ENCODE peak calls at places on chromosomes 2 and 18, in ten cellular contexts. One of them, this sample, is unnamed. For H3K27me3, the result is how much of the 10 kb centered on the place peaks cover.

GRCh38 chr2:68237404-68237803 is 14.9 kb downstream of the PPP3R1 start:
- DNase-seq in dorsolateral prefrontal cortex: no peak
- DNase-seq in upper lobe of right lung: no peak
- DNase-seq in CD8-positive, alpha-beta T cell: no peak
- DNase-seq in spleen: no peak
- DNase-seq in CD4-positive, alpha-beta T cell: no peak
- DNase-seq in left ventricle myocardium inferior: no peak
- DNase-seq in IMR-90: peak
- DNase-seq in adrenal gland: no peak
- DNase-seq in breast epithelium: no peak
- DNase-seq in this sample: no peak

GRCh38 chr2:229586746-229587705 is 127.3 kb downstream of the DNER start:
- DNase-seq in upper lobe of right lung: peak
- DNase-seq in IMR-90: peak
- DNase-seq in breast epithelium: peak
- DNase-seq in adrenal gland: peak
- DNase-seq in CD4-positive, alpha-beta T cell: no peak
- DNase-seq in CD8-positive, alpha-beta T cell: no peak
- DNase-seq in spleen: peak
- DNase-seq in dorsolateral prefrontal cortex: peak
- DNase-seq in left ventricle myocardium inferior: peak
- DNase-seq in this sample: peak

GRCh38 chr2:3256157-3256556 is 121.5 kb downstream of the EIPR1 start:
- DNase-seq in upper lobe of right lung: no peak
- DNase-seq in breast epithelium: no peak
- DNase-seq in IMR-90: no peak
- DNase-seq in CD4-positive, alpha-beta T cell: no peak
- DNase-seq in dorsolateral prefrontal cortex: no peak
- DNase-seq in left ventricle myocardium inferior: no peak
- DNase-seq in adrenal gland: no peak
- DNase-seq in CD8-positive, alpha-beta T cell: no peak
- DNase-seq in spleen: peak
- DNase-seq in this sample: no peak

GRCh38 chr2:223896751-223897320 is 48.3 kb downstream of the WDFY1 start:
- DNase-seq in breast epithelium: no peak
- DNase-seq in upper lobe of right lung: no peak
- DNase-seq in left ventricle myocardium inferior: no peak
- DNase-seq in CD8-positive, alpha-beta T cell: no peak
- DNase-seq in CD4-positive, alpha-beta T cell: no peak
- DNase-seq in dorsolateral prefrontal cortex: no peak
- DNase-seq in spleen: no peak
- DNase-seq in adrenal gland: peak
- DNase-seq in IMR-90: peak
- DNase-seq in this sample: no peak

GRCh38 chr18:12074734-12075133 is 18.9 kb upstream of the ANKRD62 start:
- DNase-seq in spleen: no peak
- DNase-seq in left ventricle myocardium inferior: no peak
- DNase-seq in upper lobe of right lung: no peak
- DNase-seq in CD4-positive, alpha-beta T cell: no peak
- DNase-seq in adrenal gland: no peak
- DNase-seq in dorsolateral prefrontal cortex: no peak
- DNase-seq in breast epithelium: no peak
- DNase-seq in CD8-positive, alpha-beta T cell: no peak
- DNase-seq in IMR-90: no peak
- DNase-seq in this sample: no peak

GRCh38 chr2:16100006-16100405 is 159.7 kb downstream of the MYCN start:
- DNase-seq in IMR-90: no peak
- DNase-seq in CD4-positive, alpha-beta T cell: no peak
- DNase-seq in breast epithelium: no peak
- DNase-seq in upper lobe of right lung: no peak
- DNase-seq in adrenal gland: no peak
- DNase-seq in dorsolateral prefrontal cortex: no peak
- DNase-seq in spleen: no peak
- DNase-seq in left ventricle myocardium inferior: no peak
- DNase-seq in CD8-positive, alpha-beta T cell: no peak
- DNase-seq in this sample: no peak

GRCh38 chr2:85599468-85600234 is 2.8 kb downstream of the TMEM150A start:
- DNase-seq in IMR-90: no peak
- DNase-seq in upper lobe of right lung: no peak
- DNase-seq in adrenal gland: no peak
- DNase-seq in spleen: peak
- DNase-seq in breast epithelium: no peak
- DNase-seq in CD4-positive, alpha-beta T cell: no peak
- DNase-seq in CD8-positive, alpha-beta T cell: no peak
- DNase-seq in dorsolateral prefrontal cortex: no peak
- DNase-seq in left ventricle myocardium inferior: no peak
- DNase-seq in this sample: no peak

GRCh38 chr2:27170569-27171337 is 21.9 kb downstream of the TCF23 start:
- DNase-seq in CD8-positive, alpha-beta T cell: no peak
- DNase-seq in left ventricle myocardium inferior: no peak
- DNase-seq in breast epithelium: no peak
- DNase-seq in CD4-positive, alpha-beta T cell: no peak
- DNase-seq in adrenal gland: no peak
- DNase-seq in dorsolateral prefrontal cortex: no peak
- DNase-seq in spleen: no peak
- DNase-seq in IMR-90: no peak
- DNase-seq in upper lobe of right lung: no peak
- DNase-seq in this sample: no peak

GRCh38 chr18:38301621-38302020 is 736.0 kb upstream of the CELF4 start:
- DNase-seq in IMR-90: no peak
- DNase-seq in dorsolateral prefrontal cortex: no peak
- DNase-seq in breast epithelium: no peak
- DNase-seq in upper lobe of right lung: no peak
- DNase-seq in spleen: no peak
- DNase-seq in CD4-positive, alpha-beta T cell: no peak
- DNase-seq in adrenal gland: no peak
- DNase-seq in CD8-positive, alpha-beta T cell: no peak
- DNase-seq in left ventricle myocardium inferior: no peak
- DNase-seq in this sample: no peak

GRCh38 chr2:232777278-232777677 is 913 bp upstream of the KCNJ13 start:
- DNase-seq in upper lobe of right lung: no peak
- DNase-seq in breast epithelium: no peak
- DNase-seq in spleen: no peak
- DNase-seq in dorsolateral prefrontal cortex: no peak
- DNase-seq in adrenal gland: no peak
- DNase-seq in left ventricle myocardium inferior: no peak
- DNase-seq in CD8-positive, alpha-beta T cell: no peak
- DNase-seq in IMR-90: no peak
- DNase-seq in CD4-positive, alpha-beta T cell: no peak
- DNase-seq in this sample: no peak

GRCh38 chr2:157258520-157259326 is 1.2 kb downstream of the GALNT5 start:
- DNase-seq in IMR-90: no peak
- DNase-seq in breast epithelium: no peak
- DNase-seq in upper lobe of right lung: no peak
- DNase-seq in CD8-positive, alpha-beta T cell: no peak
- DNase-seq in dorsolateral prefrontal cortex: no peak
- DNase-seq in CD4-positive, alpha-beta T cell: no peak
- DNase-seq in spleen: no peak
- DNase-seq in adrenal gland: no peak
- DNase-seq in left ventricle myocardium inferior: no peak
- DNase-seq in this sample: no peak
- H3K27ac ChIP-seq in IMR-90: peak
- H3K27ac ChIP-seq in breast epithelium: peak
- H3K27ac ChIP-seq in upper lobe of right lung: no peak
- H3K27ac ChIP-seq in CD8-positive, alpha-beta T cell: no peak
- H3K27ac ChIP-seq in dorsolateral prefrontal cortex: no peak
- H3K27ac ChIP-seq in CD4-positive, alpha-beta T cell: no peak
- H3K27ac ChIP-seq in spleen: no peak
- H3K27ac ChIP-seq in adrenal gland: no peak
- H3K27ac ChIP-seq in left ventricle myocardium inferior: no peak
- H3K27ac ChIP-seq in this sample: no peak

GRCh38 chr2:176188218-176188968 is at the start of gene HOXD1:
- DNase-seq in spleen: no peak
- DNase-seq in CD4-positive, alpha-beta T cell: no peak
- DNase-seq in CD8-positive, alpha-beta T cell: no peak
- DNase-seq in left ventricle myocardium inferior: no peak
- DNase-seq in upper lobe of right lung: peak
- DNase-seq in breast epithelium: no peak
- DNase-seq in IMR-90: no peak
- DNase-seq in adrenal gland: peak
- DNase-seq in dorsolateral prefrontal cortex: peak
- DNase-seq in this sample: no peak

GRCh38 chr2:176187306-176188217 is 906 bp upstream of the HOXD1 start:
- DNase-seq in upper lobe of right lung: no peak
- DNase-seq in dorsolateral prefrontal cortex: no peak
- DNase-seq in breast epithelium: no peak
- DNase-seq in IMR-90: no peak
- DNase-seq in left ventricle myocardium inferior: no peak
- DNase-seq in CD4-positive, alpha-beta T cell: no peak
- DNase-seq in adrenal gland: no peak
- DNase-seq in spleen: no peak
- DNase-seq in CD8-positive, alpha-beta T cell: no peak
- DNase-seq in this sample: no peak

GRCh38 chr2:176188969-176189665 is 649 bp downstream of the HOXD1 start:
- DNase-seq in IMR-90: no peak
- DNase-seq in left ventricle myocardium inferior: no peak
- DNase-seq in breast epithelium: no peak
- DNase-seq in upper lobe of right lung: peak
- DNase-seq in dorsolateral prefrontal cortex: no peak
- DNase-seq in CD8-positive, alpha-beta T cell: no peak
- DNase-seq in adrenal gland: no peak
- DNase-seq in spleen: no peak
- DNase-seq in CD4-positive, alpha-beta T cell: no peak
- DNase-seq in this sample: no peak

GRCh38 chr2:176184749-176185148 is 3.7 kb upstream of the HOXD1 start:
- DNase-seq in left ventricle myocardium inferior: no peak
- DNase-seq in IMR-90: no peak
- DNase-seq in CD8-positive, alpha-beta T cell: no peak
- DNase-seq in breast epithelium: no peak
- DNase-seq in adrenal gland: no peak
- DNase-seq in spleen: no peak
- DNase-seq in dorsolateral prefrontal cortex: no peak
- DNase-seq in upper lobe of right lung: no peak
- DNase-seq in CD4-positive, alpha-beta T cell: no peak
- DNase-seq in this sample: no peak

DNA sequence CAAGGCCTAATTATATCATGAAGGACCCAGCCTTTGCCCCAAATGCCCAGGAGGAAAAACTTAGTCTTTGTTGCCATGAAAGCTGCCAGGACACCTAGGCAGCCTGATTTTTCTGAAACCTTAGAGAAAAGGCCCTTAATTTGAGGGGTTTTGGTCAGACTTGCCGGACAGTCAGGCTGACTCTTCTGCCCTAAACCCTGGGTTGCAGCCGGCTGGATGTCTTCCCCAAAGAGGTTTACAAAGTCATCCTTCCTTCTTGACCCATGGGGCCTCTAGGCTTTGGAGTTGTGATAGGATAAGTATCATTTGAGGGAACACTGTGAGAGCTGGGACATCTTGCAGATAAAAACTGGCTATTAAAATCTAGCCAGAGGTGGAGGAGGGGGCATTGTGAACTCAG is 2.4 kb upstream of the HOXD1 start:
- DNase-seq in dorsolateral prefrontal cortex: no peak
- DNase-seq in CD4-positive, alpha-beta T cell: no peak
- DNase-seq in breast epithelium: no peak
- DNase-seq in upper lobe of right lung: no peak
- DNase-seq in CD8-positive, alpha-beta T cell: no peak
- DNase-seq in spleen: no peak
- DNase-seq in left ventricle myocardium inferior: no peak
- DNase-seq in IMR-90: no peak
- DNase-seq in adrenal gland: no peak
- DNase-seq in this sample: no peak
- H3K27me3 ChIP-seq in dorsolateral prefrontal cortex: half or more
- H3K27me3 ChIP-seq in CD4-positive, alpha-beta T cell: half or more
- H3K27me3 ChIP-seq in breast epithelium: half or more
- H3K27me3 ChIP-seq in upper lobe of right lung: half or more
- H3K27me3 ChIP-seq in CD8-positive, alpha-beta T cell: under half
- H3K27me3 ChIP-seq in spleen: half or more
- H3K27me3 ChIP-seq in left ventricle myocardium inferior: half or more
- H3K27me3 ChIP-seq in IMR-90: half or more
- H3K27me3 ChIP-seq in adrenal gland: under half
- H3K27me3 ChIP-seq in this sample: half or more

DNA sequence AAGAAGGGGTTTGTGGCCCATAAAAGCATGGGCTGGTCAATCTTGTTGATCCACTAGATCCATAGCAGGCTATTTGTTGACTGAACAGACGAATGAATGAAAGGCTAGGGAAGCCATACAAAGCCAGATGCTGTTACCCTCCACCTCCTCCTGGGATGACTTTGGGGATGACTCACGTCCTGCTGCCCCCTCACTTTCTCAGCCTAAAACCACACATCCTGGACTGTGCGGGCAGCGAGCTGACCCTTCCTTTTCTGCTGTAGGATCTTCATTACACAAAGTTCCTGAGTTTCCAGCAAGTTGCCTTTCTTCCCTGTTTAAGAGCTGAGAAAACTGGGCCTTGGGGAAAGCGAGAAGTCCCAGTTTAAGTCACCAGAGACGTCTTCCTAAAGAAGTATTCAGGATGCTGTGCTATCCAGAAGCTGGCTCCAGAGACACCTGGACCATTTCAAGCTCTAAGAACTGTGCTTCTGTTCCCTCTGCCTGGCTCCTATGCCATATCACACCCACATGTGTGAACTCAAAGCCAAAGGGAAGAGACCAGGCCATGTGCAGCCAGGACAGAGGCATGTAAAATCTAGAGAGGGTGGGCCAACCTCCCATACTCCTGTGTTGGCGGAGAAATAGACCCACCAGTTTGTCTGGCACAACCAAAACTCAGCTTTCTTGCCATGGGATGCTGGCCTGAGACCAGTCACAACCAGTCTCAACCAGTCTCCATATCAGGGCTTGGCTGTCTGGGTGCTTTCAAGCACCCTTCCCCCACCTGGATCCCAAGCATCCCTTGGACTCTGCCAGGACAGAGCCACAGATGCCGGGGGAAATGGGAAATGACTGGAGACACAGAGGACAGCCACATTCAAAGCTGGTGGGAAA is 4.7 kb upstream of the SLC20A1 start:
- DNase-seq in IMR-90: peak
- DNase-seq in spleen: no peak
- DNase-seq in breast epithelium: no peak
- DNase-seq in adrenal gland: no peak
- DNase-seq in upper lobe of right lung: peak
- DNase-seq in left ventricle myocardium inferior: no peak
- DNase-seq in CD4-positive, alpha-beta T cell: no peak
- DNase-seq in CD8-positive, alpha-beta T cell: no peak
- DNase-seq in dorsolateral prefrontal cortex: no peak
- DNase-seq in this sample: no peak
- H3K27ac ChIP-seq in IMR-90: peak
- H3K27ac ChIP-seq in spleen: no peak
- H3K27ac ChIP-seq in breast epithelium: peak
- H3K27ac ChIP-seq in adrenal gland: no peak
- H3K27ac ChIP-seq in upper lobe of right lung: no peak
- H3K27ac ChIP-seq in left ventricle myocardium inferior: peak
- H3K27ac ChIP-seq in CD4-positive, alpha-beta T cell: no peak
- H3K27ac ChIP-seq in CD8-positive, alpha-beta T cell: no peak
- H3K27ac ChIP-seq in dorsolateral prefrontal cortex: peak
- H3K27ac ChIP-seq in this sample: no peak

GRCh38 chr2:64860321-64860751 is 128.9 kb upstream of the SLC1A4 start:
- DNase-seq in dorsolateral prefrontal cortex: no peak
- DNase-seq in upper lobe of right lung: no peak
- DNase-seq in left ventricle myocardium inferior: no peak
- DNase-seq in IMR-90: no peak
- DNase-seq in breast epithelium: no peak
- DNase-seq in spleen: peak
- DNase-seq in CD8-positive, alpha-beta T cell: no peak
- DNase-seq in adrenal gland: no peak
- DNase-seq in CD4-positive, alpha-beta T cell: no peak
- DNase-seq in this sample: no peak
- H3K27me3 ChIP-seq in dorsolateral prefrontal cortex: under half
- H3K27me3 ChIP-seq in upper lobe of right lung: under half
- H3K27me3 ChIP-seq in left ventricle myocardium inferior: under half
- H3K27me3 ChIP-seq in IMR-90: under half
- H3K27me3 ChIP-seq in breast epithelium: under half
- H3K27me3 ChIP-seq in spleen: under half
- H3K27me3 ChIP-seq in CD8-positive, alpha-beta T cell: under half
- H3K27me3 ChIP-seq in adrenal gland: under half
- H3K27me3 ChIP-seq in CD4-positive, alpha-beta T cell: under half
- H3K27me3 ChIP-seq in this sample: under half

This sample was measured in iPS DF 6.9.